ENCODE peak calls at places on chromosomes 16 and 17, in six cellular contexts. O, Z, K, L, G and B are unnamed samples.

GRCh38 chr17:69188064-69188463 is 40.6 kb downstream of the ABCA10 start:
- DNase-seq in O (no peak), Z (no peak), K (no peak), L (no peak), G (no peak), B (no peak)

GRCh38 chr16:69408451-69408850 is 16.0 kb upstream of the CYB5B start:
- DNase-seq in O (no peak), Z (no peak), K (no peak), L (no peak), G (no peak), B (no peak)

GRCh38 chr17:55587608-55588139 is 76.4 kb upstream of the SMIM36 start:
- DNase-seq in O (peak; percentile 82), Z (peak; percentile 65), K (no peak), L (no peak), G (no peak), B (no peak)

GRCh38 chr17:77197115-77197514 is 56.3 kb downstream of the SEC14L1 start:
- DNase-seq in O (no peak), Z (no peak), K (no peak), L (no peak), G (no peak), B (no peak)

GRCh38 chr16:72609933-72610332 is 438.0 kb upstream of the PMFBP1 start:
- DNase-seq in O (no peak), Z (no peak), K (peak; percentile 13), L (no peak), G (no peak), B (no peak)

GRCh38 chr16:89119661-89120141 is 26.0 kb downstream of the ACSF3 start:
- DNase-seq in O (no peak), Z (no peak), K (no peak), L (no peak), G (no peak), B (no peak)

GRCh38 chr16:17470871-17471744 is at the start of gene XYLT1:
- DNase-seq in O (no peak), Z (peak; percentile 94), K (peak; percentile 65), L (peak; percentile 71), G (no peak), B (peak; percentile 81)

GRCh38 chr17:20922128-20922670 is 120.6 kb downstream of the USP22 start:
- DNase-seq in O (peak; percentile 72), Z (peak; percentile 52), K (no peak), L (no peak), G (no peak), B (no peak)

GRCh38 chr16:48082516-48082915 is 73.3 kb downstream of the ABCC12 start:
- DNase-seq in O (peak; percentile 45), Z (peak; percentile 32), K (no peak), L (no peak), G (no peak), B (no peak)

GRCh38 chr17:70968302-70968701 is 799.0 kb downstream of the KCNJ2 start:
- DNase-seq in O (peak; percentile 79), Z (peak; percentile 64), K (no peak), L (no peak), G (no peak), B (no peak)

GRCh38 chr16:89367538-89368059 is 122.8 kb downstream of the ANKRD11 start:
- DNase-seq in O (no peak), Z (no peak), K (no peak), L (no peak), G (no peak), B (no peak)

GRCh38 chr16:64731891-64732290 is 390.0 kb downstream of the CDH11 start:
- DNase-seq in O (no peak), Z (no peak), K (no peak), L (no peak), G (no peak), B (no peak)
- H2AK5ac ChIP-seq in O (no peak overlapping the region), Z (no peak overlapping the region), K (no peak overlapping the region), L (no peak overlapping the region), G (no peak overlapping the region), B (no peak overlapping the region)

DNA sequence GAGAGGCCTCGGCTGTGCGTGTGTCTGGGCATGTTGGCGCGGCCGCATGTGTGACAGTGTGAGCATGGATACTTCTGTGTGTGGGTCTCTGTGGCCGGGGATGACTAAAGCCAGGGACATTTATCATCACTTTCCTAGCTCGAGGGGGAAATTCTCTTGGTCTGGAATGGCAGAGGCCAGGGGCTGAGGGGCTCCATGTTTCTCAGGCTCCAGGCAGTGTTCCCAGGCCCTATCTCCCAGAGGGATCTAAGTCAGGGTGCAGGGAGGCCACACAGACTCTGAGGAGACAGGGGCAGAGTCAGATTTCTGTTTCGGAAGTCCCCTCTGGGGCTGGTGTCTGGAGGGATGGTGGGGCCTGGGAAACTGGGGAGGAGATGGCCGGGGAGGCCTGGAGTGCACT is 23.7 kb upstream of the SPNS2 start:
- DNase-seq in O (no peak), Z (no peak), K (peak; percentile 34), L (no peak), G (no peak), B (no peak)
- H2AK5ac ChIP-seq in O (peak overlapping the region; percentile 14), Z (no peak overlapping the region), K (no peak overlapping the region), L (no peak overlapping the region), G (peak overlapping the region; percentile 68), B (no peak overlapping the region)

GRCh38 chr17:75632428-75632827 is 806 bp upstream of the SMIM5 start:
- DNase-seq in O (no peak), Z (no peak), K (no peak), L (no peak), G (no peak), B (no peak)

GRCh38 chr17:75634754-75635609 is 1.7 kb downstream of the SMIM5 start:
- DNase-seq in O (no peak), Z (no peak), K (no peak), L (no peak), G (no peak), B (no peak)

GRCh38 chr17:75634376-75634740 is 1.1 kb downstream of the SMIM5 start:
- DNase-seq in O (no peak), Z (no peak), K (no peak), L (no peak), G (peak; percentile 57), B (no peak)

GRCh38 chr17:75632863-75633483 is at the start of gene SMIM5:
- DNase-seq in O (peak; percentile 95), Z (peak; percentile 83), K (peak; percentile 87), L (peak; percentile 95), G (peak; percentile 81), B (peak; percentile 97)

GRCh38 chr17:75633484-75634375 is 496 bp downstream of the SMIM5 start:
- DNase-seq in O (peak; percentile 95), Z (peak; percentile 88), K (peak; percentile 97), L (peak; percentile 98), G (peak; percentile 93), B (peak; percentile 92)
- H2AK5ac ChIP-seq in O (peak overlapping the region; percentile 11), Z (no peak overlapping the region), K (no peak overlapping the region), L (no peak overlapping the region), G (peak overlapping the region; percentile 64), B (no peak overlapping the region)

DNA sequence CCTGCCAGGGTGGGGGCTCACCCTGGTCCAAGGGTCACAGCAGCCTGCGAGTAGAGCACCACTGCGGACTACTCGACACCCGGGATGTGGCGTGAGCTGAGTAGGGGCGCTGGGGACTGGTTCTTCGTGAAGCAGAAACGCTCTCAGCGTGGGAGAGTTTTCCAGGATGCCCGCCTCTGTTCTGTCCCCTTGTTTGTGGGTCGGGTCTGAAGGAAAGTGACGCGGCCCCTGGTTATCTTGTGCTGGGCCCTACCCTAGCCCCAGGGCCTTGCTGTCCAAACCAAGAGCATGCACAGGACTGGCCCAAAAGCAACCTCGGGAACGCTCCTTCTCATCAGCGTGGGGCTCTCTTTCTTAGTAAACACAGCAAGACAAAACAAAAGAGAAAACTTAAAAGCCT is 303.3 kb downstream of the IRF8 start:
- DNase-seq in O (no peak), Z (no peak), K (no peak), L (no peak), G (no peak), B (no peak)
- H2AK5ac ChIP-seq in O (no peak overlapping the region), Z (peak overlapping the region; percentile 26), K (no peak overlapping the region), L (no peak overlapping the region), G (no peak overlapping the region), B (no peak overlapping the region)

DNA sequence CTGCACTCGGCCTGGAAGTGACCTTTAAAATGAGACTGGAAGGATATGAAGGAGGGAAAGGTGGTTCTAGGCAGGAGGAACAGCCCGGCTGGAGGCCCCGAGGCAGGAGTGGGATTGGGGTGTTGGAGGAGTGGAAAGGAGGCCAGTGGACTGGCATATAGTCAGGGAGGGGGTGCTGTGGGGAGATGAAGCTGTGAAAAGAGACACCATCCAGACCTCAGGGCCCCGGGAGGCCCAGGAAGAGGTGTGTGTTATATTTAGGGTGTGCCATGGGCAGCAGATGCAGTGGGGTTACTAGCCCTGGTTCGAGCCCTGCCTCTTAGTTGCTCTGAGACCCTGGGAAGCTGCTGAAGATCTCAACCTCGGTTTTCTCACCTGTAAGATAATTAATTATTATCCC is 18.9 kb upstream of the DOK4 start:
- DNase-seq in O (no peak), Z (no peak), K (no peak), L (no peak), G (no peak), B (no peak)
- H2AK5ac ChIP-seq in O (no peak overlapping the region), Z (no peak overlapping the region), K (no peak overlapping the region), L (no peak overlapping the region), G (no peak overlapping the region), B (no peak overlapping the region)

GRCh38 chr17:66956941-66957340 is 7.6 kb upstream of the CACNG4 start:
- DNase-seq in O (no peak), Z (no peak), K (no peak), L (no peak), G (no peak), B (no peak)

GRCh38 chr17:66955821-66956220 is 8.7 kb upstream of the CACNG4 start:
- DNase-seq in O (no peak), Z (no peak), K (no peak), L (no peak), G (no peak), B (no peak)

GRCh38 chr17:66953661-66954060 is 10.8 kb upstream of the CACNG4 start:
- DNase-seq in O (no peak), Z (no peak), K (no peak), L (no peak), G (no peak), B (no peak)

GRCh38 chr17:66952681-66953638 is 11.5 kb upstream of the CACNG4 start:
- DNase-seq in O (no peak), Z (no peak), K (peak; percentile 84), L (peak; percentile 67), G (no peak), B (no peak)

DNA sequence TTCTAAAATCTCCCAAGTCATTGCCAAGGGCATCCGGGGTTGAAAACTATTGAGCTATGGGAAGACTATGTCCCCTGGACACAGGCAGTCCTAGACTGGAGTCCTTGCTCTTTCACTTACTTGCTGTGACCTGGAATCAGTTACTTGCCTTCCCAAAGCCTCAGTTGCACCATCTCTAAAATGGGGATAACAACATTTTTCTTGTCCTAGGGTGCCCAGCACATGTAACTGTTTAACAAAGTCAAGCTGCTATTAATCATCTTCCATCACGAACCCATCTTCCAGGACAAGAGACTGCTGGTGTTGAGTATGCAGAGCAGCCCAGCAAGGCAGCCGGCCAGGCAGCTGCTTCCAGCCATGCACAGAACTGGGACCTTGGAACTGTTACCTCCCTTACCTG is 9.9 kb upstream of the CACNG4 start:
- DNase-seq in O (no peak), Z (no peak), K (no peak), L (no peak), G (no peak), B (no peak)
- H2AK5ac ChIP-seq in O (no peak overlapping the region), Z (peak overlapping the region; percentile 20), K (no peak overlapping the region), L (no peak overlapping the region), G (no peak overlapping the region), B (no peak overlapping the region)